ENCODE peak calls at places on chromosomes 12 and 14, in five cellular contexts. Q is HCT116, G is Peyer's patch, U is right lobe of liver, H is ovary. C is an unnamed sample.

GRCh38 chr14:56000846-56001245 is 117.4 kb upstream of the PELI2 start:
- DNase-seq in U (no peak), Q (no peak), G (no peak), H (no peak), C (no peak)

GRCh38 chr12:17369556-17369955 is 720.4 kb downstream of the RERGL start:
- DNase-seq in Q (no peak), G (no peak), H (no peak), U (no peak), C (no peak)

GRCh38 chr12:41981758-41982157 is 162.9 kb downstream of the GXYLT1 start:
- DNase-seq in G (no peak), U (no peak), H (no peak), Q (peak), C (no peak)

GRCh38 chr14:81435578-81436295 is 35.6 kb upstream of the STON2 start:
- DNase-seq in Q (no peak), H (peak), U (peak), G (peak), C (peak)

GRCh38 chr12:68306564-68306963 is 25.6 kb downstream of the MDM1 start:
- DNase-seq in G (no peak), Q (no peak), H (no peak), U (no peak), C (no peak)

GRCh38 chr14:53851394-53852056 is 105.1 kb downstream of the BMP4 start:
- DNase-seq in Q (no peak), H (no peak), U (no peak), G (no peak), C (no peak)

GRCh38 chr12:93751864-93752610 is 74.9 kb downstream of the CRADD start:
- DNase-seq in Q (no peak), H (no peak), U (no peak), G (no peak), C (no peak)

GRCh38 chr14:60565211-60565610 is 56.3 kb downstream of the SIX6 start:
- DNase-seq in G (no peak), Q (no peak), H (no peak), U (no peak), C (no peak)

GRCh38 chr14:22105643-22106042 is 432.0 kb upstream of the OR4E1 start:
- DNase-seq in H (no peak), G (no peak), Q (no peak), U (no peak), C (no peak)

GRCh38 chr12:69096669-69097364 is 142.6 kb upstream of the CPSF6 start:
- DNase-seq in Q (no peak), H (no peak), G (no peak), U (no peak), C (no peak)

GRCh38 chr12:103705927-103706326 is 118.9 kb downstream of the STAB2 start:
- DNase-seq in U (no peak), G (no peak), Q (peak), H (no peak), C (no peak)

GRCh38 chr14:29734732-29735131 is 192.9 kb downstream of the PRKD1 start:
- DNase-seq in G (no peak), U (no peak), Q (no peak), H (no peak), C (no peak)

DNA sequence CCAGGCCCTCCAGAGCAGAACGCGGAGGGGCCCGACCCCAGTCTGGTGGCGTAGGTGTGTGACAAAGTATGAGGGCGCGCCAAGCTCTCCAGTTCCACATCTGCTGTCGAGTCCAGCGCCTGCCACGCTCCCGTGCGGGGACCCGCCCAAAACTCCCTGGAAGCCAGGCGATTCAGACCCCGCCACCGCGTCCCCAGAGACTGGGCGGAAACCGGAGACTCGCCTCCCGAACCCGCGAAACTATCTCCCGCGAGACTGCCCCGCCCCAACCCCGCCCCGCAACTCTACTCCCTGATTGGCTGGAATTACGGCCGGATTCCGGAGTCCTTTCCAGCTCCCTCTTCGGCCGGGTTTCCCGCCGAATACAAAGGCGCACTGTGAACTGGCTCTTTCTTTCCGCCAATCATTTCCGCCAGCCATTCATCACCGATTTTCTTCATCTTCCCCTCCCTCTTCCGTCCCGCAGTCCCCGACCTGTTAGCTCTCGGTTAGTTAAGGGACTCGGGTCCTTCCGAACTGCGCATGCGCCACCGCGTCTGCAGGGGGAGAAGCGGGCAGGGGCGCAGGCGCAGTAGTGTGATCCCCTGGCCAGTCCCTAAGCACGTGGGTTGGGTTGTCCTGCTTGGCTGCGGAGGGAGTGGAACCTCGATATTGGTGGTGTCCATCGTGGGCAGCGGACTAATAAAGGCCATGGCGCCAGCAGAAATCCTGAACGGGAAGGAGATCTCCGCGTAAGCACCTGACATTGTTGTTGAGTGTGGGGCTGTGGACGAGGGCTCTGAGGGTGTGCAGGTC is at the start of gene MTHFD1:
- DNase-seq in Q (peak), U (peak), H (peak), G (peak), C (peak)
- TF ChIP-seq POLR2A in Q (peak), U (peak), H (no peak), G (peak), C (peak)

GRCh38 chr14:89303452-89304435 is 113.3 kb downstream of the FOXN3 start:
- DNase-seq in H (peak), U (no peak), Q (no peak), G (peak), C (peak)
- TF ChIP-seq POLR2A in H (peak), U (no peak), Q (no peak), G (no peak), C (no peak)

GRCh38 chr12:55972906-55973597 is 826 bp upstream of the RAB5B start:
- DNase-seq in Q (no peak), G (peak), H (no peak), U (no peak), C (no peak)
- TF ChIP-seq POLR2A in Q (no peak), G (peak), H (peak), U (peak), C (no peak)

DNA sequence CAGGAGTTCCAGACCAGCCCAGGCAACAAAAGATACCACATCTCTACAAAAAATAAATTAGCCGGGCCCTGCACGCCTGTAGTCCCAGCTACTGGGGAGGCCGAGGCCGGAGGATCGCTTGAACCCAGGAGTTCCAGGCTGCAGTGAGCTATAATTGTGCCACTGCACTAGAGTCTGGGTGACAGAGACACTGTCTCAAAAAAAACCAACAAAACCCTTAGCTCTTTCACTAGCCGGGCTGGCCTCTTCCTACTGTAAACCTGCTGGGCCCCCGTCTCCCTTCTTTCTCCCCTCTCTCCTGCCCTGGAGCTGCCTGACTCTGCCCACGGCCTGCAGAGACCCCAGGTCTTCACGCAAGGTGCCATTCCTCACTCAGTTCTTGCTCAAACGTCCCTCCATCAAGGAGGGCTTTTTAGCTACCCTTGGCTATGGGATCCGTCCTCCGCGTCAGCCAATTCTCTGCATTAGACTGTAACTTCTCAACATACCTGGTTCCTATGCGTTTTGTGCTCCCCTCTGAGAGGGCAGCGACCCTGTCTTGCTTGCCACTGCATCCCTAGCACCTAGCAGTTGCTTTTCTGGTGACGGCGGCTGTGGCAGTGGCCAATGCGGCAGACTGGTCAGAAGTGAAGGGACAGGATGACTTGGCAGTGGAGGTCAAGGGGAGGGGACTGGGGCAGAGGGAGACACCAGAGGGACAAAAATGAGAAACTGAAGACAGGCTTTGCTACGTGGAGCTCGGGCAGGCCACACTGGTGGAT is 1.5 kb downstream of the B3GNT4 start:
- DNase-seq in U (no peak), H (no peak), G (peak), Q (no peak), C (no peak)
- TF ChIP-seq POLR2A in U (no peak), H (no peak), G (no peak), Q (no peak), C (no peak)

DNA sequence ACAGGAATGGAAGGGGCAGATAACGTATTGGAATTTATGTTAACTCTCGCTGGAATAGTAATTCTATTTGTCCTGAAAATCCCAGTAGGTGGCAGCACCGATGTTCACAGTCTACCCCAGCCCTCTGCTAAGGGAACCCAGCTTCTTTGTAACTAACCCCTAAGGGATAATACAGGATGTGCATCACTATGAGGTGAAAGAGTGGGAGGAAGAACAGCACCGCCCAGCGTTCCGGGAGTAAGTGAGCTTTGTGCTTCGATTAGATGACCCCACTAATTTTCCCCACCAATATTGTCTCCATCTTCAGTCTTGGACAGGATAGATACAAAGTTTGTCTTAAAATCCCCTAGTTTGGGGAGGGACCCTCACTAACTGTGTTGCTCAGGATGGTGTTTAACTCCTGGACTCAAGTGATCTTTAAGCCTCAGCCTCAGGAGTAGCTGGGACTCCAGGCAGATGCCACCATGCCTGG is 2.7 kb downstream of the SLC2A3 start:
- DNase-seq in Q (peak), H (peak), U (no peak), G (peak), C (peak)
- TF ChIP-seq POLR2A in Q (no peak), H (no peak), U (no peak), G (no peak), C (peak)

GRCh38 chr12:56117778-56118687 is at the start of gene ZC3H10:
- DNase-seq in U (peak), H (peak), Q (peak), G (peak), C (peak)
- TF ChIP-seq POLR2A in U (peak), H (peak), Q (peak), G (peak), C (peak)

C was measured in erythroblast.